ENCODE peak calls at places on chromosome 2, in seven cellular contexts. P is GM12878; R is lung; T is aorta; B is CD8-positive, alpha-beta T cell; E is skeletal muscle cell; Q is kidney. S is an unnamed sample.

GRCh38 chr2:11873766-11874165 is 127.3 kb downstream of the LPIN1 start:
- DNase-seq in P (no peak), R (peak; percentile 22), T (no peak), B (no peak), E (peak; percentile 56), Q (no peak), S (no peak)

GRCh38 chr2:85143463-85144082 is 10.4 kb downstream of the TCF7L1 start:
- DNase-seq in P (no peak), R (peak; percentile 40), T (no peak), B (no peak), E (no peak), Q (no peak), S (no peak)

GRCh38 chr2:25297738-25298137 is 44.0 kb downstream of the DNMT3A start:
- DNase-seq in P (no peak), R (no peak), T (no peak), B (no peak), E (no peak), Q (no peak), S (no peak)

GRCh38 chr2:37780097-37780676 is 108.7 kb upstream of the CDC42EP3 start:
- DNase-seq in P (no peak), R (no peak), T (no peak), B (no peak), E (no peak), Q (no peak), S (no peak)

GRCh38 chr2:168698959-168699358 is 103.5 kb upstream of the NOSTRIN start:
- DNase-seq in P (no peak), R (no peak), T (no peak), B (no peak), E (no peak), Q (no peak), S (no peak)

GRCh38 chr2:58680938-58681337 is 439.8 kb upstream of the FANCL start:
- DNase-seq in P (no peak), R (no peak), T (no peak), B (no peak), E (no peak), Q (no peak), S (no peak)

GRCh38 chr2:106708189-106708588 is 177.8 kb downstream of the ST6GAL2 start:
- DNase-seq in P (no peak), R (no peak), T (no peak), B (no peak), E (no peak), Q (no peak), S (no peak)

GRCh38 chr2:179546656-179547055 is 282.0 kb upstream of the SESTD1 start:
- DNase-seq in P (no peak), R (no peak), T (no peak), B (no peak), E (no peak), Q (no peak), S (no peak)

GRCh38 chr2:136332436-136333095 is 214.6 kb upstream of the CXCR4 start:
- DNase-seq in P (no peak), R (no peak), T (no peak), B (no peak), E (no peak), Q (no peak), S (no peak)

GRCh38 chr2:3465328-3465727 is 54.0 kb downstream of the ADI1 start:
- DNase-seq in P (no peak), R (no peak), T (no peak), B (no peak), E (no peak), Q (no peak), S (no peak)

GRCh38 chr2:136116111-136116812 is 1.7 kb downstream of the CXCR4 start:
- DNase-seq in P (no peak), R (peak; percentile 54), T (peak; percentile 87), B (peak; percentile 86), E (no peak), Q (peak; percentile 87), S (peak; percentile 50)

GRCh38 chr2:116716038-116716437 is 1098.5 kb upstream of the DDX18 start:
- DNase-seq in P (no peak), R (no peak), T (no peak), B (no peak), E (no peak), Q (no peak), S (no peak)

GRCh38 chr2:190334479-190335224 is 8.7 kb upstream of the INPP1 start:
- DNase-seq in P (no peak), R (no peak), T (no peak), B (no peak), E (no peak), Q (no peak), S (no peak)

GRCh38 chr2:165864353-165864752 is 70.3 kb upstream of the GALNT3 start:
- DNase-seq in P (no peak), R (no peak), T (no peak), B (no peak), E (no peak), Q (no peak), S (no peak)

GRCh38 chr2:179264238-179265081 is at the start of gene SESTD1:
- DNase-seq in P (no peak), R (peak; percentile 74), T (peak; percentile 88), B (peak; percentile 40), E (no peak), Q (peak; percentile 88), S (no peak)

GRCh38 chr2:230751062-230751461 is 38.4 kb downstream of the CAB39 start:
- DNase-seq in P (no peak), R (no peak), T (no peak), B (no peak), E (peak; percentile 60), Q (no peak), S (no peak)

GRCh38 chr2:71207601-71208000 is 19.3 kb downstream of the PAIP2B start:
- DNase-seq in P (no peak), R (no peak), T (no peak), B (no peak), E (no peak), Q (no peak), S (no peak)

GRCh38 chr2:81324046-81324445 is 1019.5 kb upstream of the LRRTM1 start:
- DNase-seq in P (no peak), R (no peak), T (no peak), B (no peak), E (no peak), Q (no peak), S (no peak)

GRCh38 chr2:227155395-227155794 is 8.6 kb downstream of the COL4A4 start:
- DNase-seq in P (no peak), R (no peak), T (no peak), B (no peak), E (peak; percentile 16), Q (no peak), S (no peak)

GRCh38 chr2:9761547-9761946 is 81.7 kb upstream of the TAF1B start:
- DNase-seq in P (no peak), R (no peak), T (no peak), B (no peak), E (no peak), Q (no peak), S (no peak)

GRCh38 chr2:47010176-47010575 is 94.6 kb upstream of the MCFD2 start:
- DNase-seq in P (no peak), R (no peak), T (no peak), B (no peak), E (no peak), Q (no peak), S (no peak)
- H3K4me3 ChIP-seq in P (no peak overlapping the region), R (no peak overlapping the region), T (no peak overlapping the region), B (no peak overlapping the region), E (no peak overlapping the region), Q (no peak overlapping the region), S (no peak overlapping the region)

GRCh38 chr2:219445220-219445631 is 10.6 kb downstream of the SPEG start:
- DNase-seq in P (no peak), R (no peak), T (no peak), B (no peak), E (no peak), Q (no peak), S (no peak)

GRCh38 chr2:219446689-219447088 is 12.0 kb downstream of the SPEG start:
- DNase-seq in P (no peak), R (no peak), T (no peak), B (no peak), E (no peak), Q (no peak), S (no peak)

GRCh38 chr2:219444566-219445091 is 10.0 kb downstream of the SPEG start:
- DNase-seq in P (no peak), R (no peak), T (no peak), B (no peak), E (no peak), Q (peak; percentile 72), S (no peak)

GRCh38 chr2:219447242-219448098 is 12.8 kb downstream of the SPEG start:
- DNase-seq in P (no peak), R (no peak), T (no peak), B (no peak), E (no peak), Q (no peak), S (no peak)

GRCh38 chr2:219446101-219446504 is 11.5 kb downstream of the SPEG start:
- DNase-seq in P (no peak), R (no peak), T (peak; percentile 85), B (no peak), E (peak; percentile 34), Q (no peak), S (no peak)
- H3K4me3 ChIP-seq in P (no peak overlapping the region), R (no peak overlapping the region), T (no peak overlapping the region), B (no peak overlapping the region), E (peak overlapping the region; percentile 31), Q (no peak overlapping the region), S (no peak overlapping the region)

GRCh38 chr2:32718752-32719151 is 90.9 kb downstream of the TTC27 start:
- DNase-seq in P (no peak), R (no peak), T (no peak), B (no peak), E (no peak), Q (no peak), S (no peak)
- H3K4me3 ChIP-seq in P (no peak overlapping the region), R (no peak overlapping the region), T (no peak overlapping the region), B (no peak overlapping the region), E (no peak overlapping the region), Q (no peak overlapping the region), S (no peak overlapping the region)

GRCh38 chr2:219362524-219363164 is 25.1 kb downstream of the DNPEP start:
- DNase-seq in P (peak; percentile 34), R (peak; percentile 60), T (peak; percentile 88), B (no peak), E (peak; percentile 94), Q (no peak), S (no peak)
- H3K4me3 ChIP-seq in P (no peak overlapping the region), R (no peak overlapping the region), T (no peak overlapping the region), B (no peak overlapping the region), E (no peak overlapping the region), Q (no peak overlapping the region), S (no peak overlapping the region)

DNA sequence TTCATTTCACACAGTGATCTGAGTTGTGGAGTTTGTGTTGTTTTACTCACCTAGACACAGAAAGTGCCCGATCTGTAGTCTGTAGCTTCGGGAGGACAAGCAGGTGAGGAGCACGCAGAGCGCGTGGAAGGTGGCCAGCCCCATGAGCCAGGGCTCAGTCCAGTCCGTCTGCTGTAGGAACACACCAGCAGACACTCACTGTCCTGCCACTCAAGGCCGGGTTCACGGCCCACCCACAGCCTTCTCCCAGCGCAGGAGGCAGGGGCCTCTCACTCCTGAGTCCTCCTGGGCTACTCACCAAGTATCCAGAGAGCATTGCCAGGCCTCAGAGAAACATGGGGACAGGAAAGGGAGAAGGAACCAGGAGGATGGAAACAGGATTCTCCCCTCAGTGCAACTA is 1.7 kb downstream of the TMEM18 start:
- DNase-seq in P (no peak), R (peak; percentile 27), T (no peak), B (no peak), E (no peak), Q (no peak), S (no peak)
- H3K4me3 ChIP-seq in P (peak overlapping the region; percentile 81), R (no peak overlapping the region), T (no peak overlapping the region), B (no peak overlapping the region), E (no peak overlapping the region), Q (no peak overlapping the region), S (no peak overlapping the region)